ENCODE peak calls at places on chromosomes 16 and 17, in four cellular contexts. A is HepG2, O is GM12878, N is K562. Z is an unnamed sample.

GRCh38 chr17:68172461-68172954 is 75.3 kb upstream of the AMZ2 start:
- DNase-seq in A (peak), N (peak), O (no peak), Z (peak)

GRCh38 chr17:40022497-40022896 is 7.3 kb downstream of the CSF3 start:
- DNase-seq in O (no peak), N (no peak), A (no peak), Z (no peak)

GRCh38 chr17:75019146-75019545 is 6.7 kb downstream of the MRPL58 start:
- DNase-seq in A (no peak), N (no peak), O (no peak), Z (no peak)

GRCh38 chr16:6861136-6861535 is 471.5 kb upstream of the RBFOX1 start:
- DNase-seq in O (no peak), N (no peak), A (no peak), Z (no peak)

GRCh38 chr17:57861000-57861736 is 11.3 kb upstream of the MRPS23 start:
- DNase-seq in O (no peak), A (peak), N (peak), Z (peak)

GRCh38 chr16:71351558-71351901 is 7.0 kb upstream of the CALB2 start:
- DNase-seq in O (no peak), A (no peak), N (no peak), Z (no peak)

GRCh38 chr17:74478369-74479100 is 12.1 kb downstream of the CD300A start:
- DNase-seq in O (peak), N (no peak), A (no peak), Z (no peak)

GRCh38 chr16:56013962-56014552 is 138.9 kb upstream of the CES5A start:
- DNase-seq in A (peak), N (peak), O (no peak), Z (peak)

DNA sequence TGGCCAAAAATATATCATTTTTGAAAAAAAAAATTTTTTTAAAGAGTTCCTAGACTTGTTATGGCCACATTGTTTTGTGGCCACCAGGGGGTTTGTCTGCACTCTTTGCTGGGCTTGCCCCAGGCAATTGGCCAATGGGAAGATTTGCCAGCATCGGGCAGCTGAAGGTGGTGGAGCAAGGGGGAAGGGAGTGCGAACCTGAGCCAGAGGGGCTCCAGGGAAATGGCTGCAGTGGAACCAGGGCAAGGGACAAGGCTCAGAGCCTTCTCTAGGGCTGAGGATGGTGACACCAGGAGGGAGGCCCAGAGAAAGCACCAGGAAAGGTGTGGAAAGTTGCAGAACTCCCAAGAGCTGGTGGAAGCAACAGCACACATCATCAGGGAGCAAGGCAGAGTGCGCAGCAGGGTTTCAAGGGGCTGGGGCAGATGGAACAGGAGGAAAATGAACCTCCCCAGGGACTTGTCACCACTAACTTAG is 15.5 kb upstream of the CMIP start:
- DNase-seq in O (no peak), A (peak), N (peak), Z (peak)
- TF ChIP-seq CBFB in O (no peak), A (no peak), N (no peak), Z (no peak)

GRCh38 chr17:41406205-41406604 is 8.8 kb upstream of the KRT31 start:
- DNase-seq in A (no peak), O (no peak), N (no peak), Z (no peak)

GRCh38 chr17:41403409-41404023 is 6.1 kb upstream of the KRT31 start:
- DNase-seq in N (no peak), O (no peak), A (no peak), Z (no peak)

GRCh38 chr17:41411072-41411840 is 13.1 kb downstream of the KRT37 start:
- DNase-seq in N (no peak), A (no peak), O (no peak), Z (no peak)

GRCh38 chr17:41404024-41404651 is 6.7 kb upstream of the KRT31 start:
- DNase-seq in O (no peak), N (no peak), A (peak), Z (no peak)

GRCh38 chr17:41407226-41407625 is 9.8 kb upstream of the KRT31 start:
- DNase-seq in N (no peak), O (no peak), A (no peak), Z (no peak)
- TF ChIP-seq CBFB in N (no peak), O (no peak), A (no peak), Z (no peak)

DNA sequence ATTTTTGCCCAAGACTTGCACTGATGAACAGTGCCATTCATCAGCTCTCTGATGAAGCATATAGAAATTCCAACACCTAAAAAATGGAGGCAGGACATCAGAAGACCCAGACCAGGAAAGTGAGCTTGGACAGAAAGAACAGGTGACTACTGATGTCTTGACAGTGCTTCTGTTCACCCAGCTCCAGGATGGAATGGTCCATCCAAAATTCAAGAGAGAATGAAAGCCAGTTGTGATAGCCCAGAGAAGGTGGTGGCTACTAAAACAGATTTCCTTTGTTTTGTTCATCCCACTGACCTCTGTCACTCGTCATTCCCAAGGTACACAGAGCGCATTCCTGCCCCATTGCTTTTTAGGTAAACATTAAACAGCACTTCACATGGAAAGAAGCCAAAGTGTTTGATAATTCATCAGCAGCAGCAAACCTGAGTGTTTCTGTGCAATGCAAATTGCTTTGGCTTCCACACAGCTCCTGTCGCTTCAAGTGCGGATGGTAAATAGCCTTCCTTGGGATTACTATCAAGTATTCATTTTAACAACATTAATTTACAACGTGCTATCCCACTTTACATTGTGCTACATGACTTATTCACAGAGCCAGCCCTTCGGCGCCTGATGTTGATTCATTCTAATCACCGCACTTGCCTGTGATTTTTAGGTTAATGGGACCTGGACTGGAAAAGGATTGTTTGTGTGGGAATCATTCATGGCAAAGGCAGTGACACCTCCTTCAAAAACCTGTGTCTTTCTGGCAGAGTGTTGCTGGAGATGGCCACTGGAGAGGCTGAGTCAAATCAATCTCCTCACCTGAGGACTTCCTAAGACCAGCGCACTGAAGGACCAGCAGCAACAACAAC is 65.1 kb upstream of the TOX3 start:
- DNase-seq in A (peak), O (no peak), N (no peak), Z (no peak)
- TF ChIP-seq CBFB in A (no peak), O (no peak), N (no peak), Z (no peak)

GRCh38 chr17:45228121-45228941 is 6.6 kb downstream of the FMNL1 start:
- DNase-seq in A (no peak), O (no peak), N (no peak), Z (no peak)

GRCh38 chr17:45227631-45228120 is 6.0 kb downstream of the FMNL1 start:
- DNase-seq in A (no peak), O (no peak), N (no peak), Z (no peak)

GRCh38 chr17:45225964-45226530 is 4.4 kb downstream of the FMNL1 start:
- DNase-seq in A (no peak), N (peak), O (peak), Z (no peak)

GRCh38 chr17:45226620-45227019 is 4.9 kb downstream of the FMNL1 start:
- DNase-seq in A (no peak), O (no peak), N (no peak), Z (no peak)

GRCh38 chr17:45227101-45227591 is 5.5 kb downstream of the FMNL1 start:
- DNase-seq in N (no peak), O (peak), A (no peak), Z (no peak)
- TF ChIP-seq CBFB in N (no peak), O (peak), A (no peak), Z (no peak)

GRCh38 chr17:46995841-46996571 is 17.0 kb upstream of the RPRML start:
- DNase-seq in A (no peak), O (no peak), N (no peak), Z (no peak)
- TF ChIP-seq CBFB in A (no peak), O (no peak), N (no peak), Z (no peak)

GRCh38 chr17:14052886-14053615 is 16.3 kb upstream of the COX10 start:
- DNase-seq in O (no peak), N (no peak), A (peak), Z (no peak)
- TF ChIP-seq CBFB in O (no peak), N (no peak), A (peak), Z (no peak)

DNA sequence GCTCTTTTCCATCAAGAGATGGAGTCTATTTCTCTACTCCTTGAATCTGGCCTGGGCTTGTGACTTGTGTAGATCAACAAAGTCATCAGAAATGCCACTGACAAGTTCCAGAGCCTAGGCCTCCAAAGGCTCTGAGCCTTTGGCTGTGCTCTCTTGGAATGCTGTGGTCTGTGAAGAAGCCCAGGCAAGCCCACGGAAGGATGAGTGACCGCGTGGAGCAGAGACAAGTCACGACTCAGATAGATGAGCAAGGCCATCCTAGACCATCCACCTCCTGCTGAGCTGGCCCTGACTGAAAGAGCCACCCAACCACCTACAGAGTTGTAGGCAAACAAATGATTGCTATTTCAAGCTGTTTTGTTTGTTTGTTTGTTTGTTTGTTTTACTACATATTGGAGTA is 11.6 kb upstream of the ICAM2 start:
- DNase-seq in A (no peak), N (no peak), O (no peak), Z (no peak)
- TF ChIP-seq CBFB in A (no peak), N (no peak), O (no peak), Z (no peak)

DNA sequence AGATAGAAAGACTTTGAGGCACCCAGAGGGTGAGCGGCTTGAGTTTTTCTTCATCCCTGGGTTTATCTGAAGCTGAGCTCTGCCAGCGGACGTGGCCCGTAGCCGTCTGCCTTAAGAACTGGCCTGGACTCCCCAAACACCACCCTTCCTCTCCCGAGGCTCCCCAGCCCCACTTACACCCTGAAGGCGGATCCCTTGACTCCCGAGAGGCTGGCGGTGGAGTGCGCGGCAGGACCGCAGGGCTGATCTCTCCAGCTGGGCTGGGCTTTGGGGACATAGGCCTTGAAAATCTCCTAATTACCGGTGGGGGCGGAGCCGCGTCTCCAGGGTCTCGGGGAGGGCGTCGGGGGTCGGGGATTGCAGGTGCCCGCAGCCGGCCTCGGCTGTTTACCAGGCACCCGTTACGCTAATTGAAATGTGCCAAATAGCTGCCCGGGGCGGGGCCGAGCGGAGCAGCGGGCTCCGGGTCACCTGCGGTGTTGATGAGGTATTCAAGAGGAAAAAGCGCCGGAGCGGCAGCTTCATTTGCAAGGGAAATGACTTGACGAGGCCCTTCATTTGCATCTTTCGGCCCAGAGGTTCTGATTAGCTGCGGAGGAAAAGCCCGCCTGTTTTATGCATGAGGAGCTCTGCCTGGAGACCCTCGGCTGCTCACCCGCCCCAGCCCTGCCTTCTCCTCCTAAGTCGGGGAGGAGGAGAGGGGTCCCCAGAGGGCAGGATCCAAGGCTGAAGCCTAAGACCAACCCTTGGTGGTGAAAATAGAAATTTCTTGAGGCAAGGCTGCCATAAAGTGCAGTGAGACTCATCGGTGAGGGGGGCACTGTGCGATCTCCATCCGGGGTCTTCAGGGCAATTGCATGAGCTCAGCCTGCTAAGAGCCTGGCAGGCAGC is 100.7 kb downstream of the MGAT5B start:
- DNase-seq in N (no peak), O (no peak), A (no peak), Z (peak)
- TF ChIP-seq CBFB in N (no peak), O (no peak), A (no peak), Z (no peak)

GRCh38 chr16:88560722-88561484 is 9.3 kb upstream of the ZC3H18 start:
- DNase-seq in N (no peak), O (no peak), A (peak), Z (peak)
- TF ChIP-seq CBFB in N (no peak), O (no peak), A (peak), Z (peak)